ENCODE peak calls at places on chromosome 11, in nine cellular contexts. I is A549; S is CD4-positive, CD25-positive, alpha-beta regulatory T cell; Y is Panc1; C is foreskin fibroblast; A is mammary epithelial cell; K is neuronal stem cell; R is psoas muscle; Q is GM06990. E is an unnamed sample.
A peak's percentile ranks its signal among the peaks of the same experiment; 100 is the strongest.

GRCh38 chr11:73426184-73426845 is 50.1 kb downstream of the RELT start:
- DNase-seq in R (no peak), C (no peak), Q (no peak), A (no peak), S (no peak), I (no peak), K (no peak), Y (no peak), E (no peak)

GRCh38 chr11:68142028-68142412 is 20.8 kb upstream of the CHKA start:
- DNase-seq in Q (peak; percentile 33), K (no peak), I (no peak), R (no peak), S (no peak), A (no peak), Y (no peak), C (no peak), E (peak; percentile 83)

GRCh38 chr11:9047986-9048522 is 43.3 kb downstream of the SCUBE2 start:
- DNase-seq in A (no peak), R (no peak), S (no peak), C (peak; percentile 73), Q (no peak), K (no peak), I (no peak), Y (no peak), E (no peak)

GRCh38 chr11:20443596-20443995 is 56.1 kb downstream of the PRMT3 start:
- DNase-seq in K (no peak), C (peak; percentile 29), Q (no peak), I (peak; percentile 38), R (no peak), S (no peak), A (peak; percentile 4), Y (peak; percentile 2), E (no peak)

GRCh38 chr11:63240098-63240497 is 3.3 kb downstream of the SLC22A25 start:
- DNase-seq in A (no peak), K (no peak), Y (no peak), R (no peak), Q (no peak), I (no peak), S (no peak), C (no peak), E (peak; percentile 7)

GRCh38 chr11:58813693-58814092 is 30.8 kb downstream of the GLYATL2 start:
- DNase-seq in A (no peak), Q (no peak), S (no peak), R (no peak), C (no peak), Y (no peak), I (peak; percentile 7), K (no peak), E (no peak)

GRCh38 chr11:22342599-22343138 is 4.5 kb downstream of the SLC17A6 start:
- DNase-seq in R (no peak), Y (no peak), I (no peak), A (no peak), K (no peak), Q (no peak), C (no peak), S (no peak), E (no peak)

GRCh38 chr11:69257838-69258658 is 35.9 kb upstream of the MYEOV start:
- DNase-seq in K (no peak), Y (no peak), C (no peak), S (no peak), Q (no peak), A (no peak), R (no peak), I (no peak), E (no peak)

GRCh38 chr11:126347751-126348628 is 7.5 kb upstream of the ST3GAL4 start:
- DNase-seq in A (no peak), I (no peak), R (no peak), Q (no peak), K (no peak), C (no peak), Y (no peak), S (no peak), E (no peak)

GRCh38 chr11:116193321-116194114 is 579.3 kb downstream of the BUD13 start:
- DNase-seq in Q (no peak), C (peak; percentile 3), R (no peak), I (peak; percentile 2), S (no peak), A (peak; percentile 2), Y (no peak), K (peak; percentile 51), E (peak; percentile 37)

GRCh38 chr11:128552783-128553661 is 34.3 kb downstream of the ETS1 start:
- DNase-seq in Q (peak; percentile 78), K (no peak), R (no peak), C (peak; percentile 50), Y (no peak), I (no peak), A (peak; percentile 94), S (peak; percentile 25), E (no peak)

GRCh38 chr11:127017482-127017881 is 16.9 kb upstream of the KIRREL3 start:
- DNase-seq in Y (no peak), Q (no peak), S (no peak), R (no peak), A (peak; percentile 46), I (peak; percentile 81), C (peak; percentile 73), K (peak; percentile 44), E (peak; percentile 65)

GRCh38 chr11:61594907-61595257 is 14.0 kb upstream of the SYT7 start:
- DNase-seq in A (no peak), R (no peak), Y (no peak), K (no peak), I (no peak), C (no peak), S (no peak), Q (no peak), E (no peak)

GRCh38 chr11:32437406-32438345 is 2.3 kb upstream of the WT1 start:
- DNase-seq in I (no peak), R (no peak), S (no peak), Y (no peak), C (no peak), K (no peak), Q (no peak), A (no peak), E (no peak)

GRCh38 chr11:129375731-129376657 is at the start of gene BARX2:
- DNase-seq in C (peak; percentile 86), A (peak; percentile 64), K (peak; percentile 74), S (no peak), Q (peak; percentile 21), Y (peak; percentile 35), R (no peak), I (peak; percentile 59), E (peak; percentile 60)

GRCh38 chr11:57964660-57965059 is 59.0 kb upstream of the OR9Q1 start:
- DNase-seq in R (no peak), K (no peak), I (no peak), S (no peak), C (no peak), Q (no peak), A (no peak), Y (no peak), E (no peak)

GRCh38 chr11:46912526-46913150 is 5.7 kb downstream of the LRP4 start:
- DNase-seq in A (no peak), Y (no peak), S (no peak), K (peak; percentile 62), R (no peak), Q (no peak), I (no peak), C (no peak), E (no peak)

GRCh38 chr11:20048246-20048645 is 112.0 kb downstream of the DBX1 start:
- DNase-seq in K (no peak), C (no peak), A (no peak), S (no peak), Q (no peak), R (no peak), Y (no peak), I (no peak), E (peak; percentile 11)

GRCh38 chr11:3745161-3745560 is 52.2 kb downstream of the NUP98 start:
- DNase-seq in I (no peak), S (no peak), Q (no peak), A (peak; percentile 57), K (no peak), Y (no peak), R (no peak), C (no peak), E (no peak)

GRCh38 chr11:73234403-73235181 is 16.5 kb downstream of the P2RY2 start:
- DNase-seq in Y (no peak), I (no peak), C (no peak), S (no peak), A (no peak), K (no peak), Q (no peak), R (no peak), E (no peak)

GRCh38 chr11:71251761-71252433 is 480 bp downstream of the SHANK2 start:
- DNase-seq in S (no peak), Q (peak; percentile 55), A (no peak), K (peak; percentile 63), C (peak; percentile 30), Y (no peak), I (peak; percentile 37), R (no peak), E (peak; percentile 25)

GRCh38 chr11:126772267-126772666 is 228.3 kb downstream of the KIRREL3 start:
- DNase-seq in A (no peak), Q (no peak), C (no peak), R (no peak), S (no peak), I (no peak), K (no peak), Y (no peak), E (no peak)

GRCh38 chr11:64611961-64612646 is 21.1 kb downstream of the SLC22A12 start:
- DNase-seq in Y (no peak), K (no peak), I (no peak), C (no peak), R (no peak), Q (no peak), A (peak; percentile 5), S (no peak), E (peak; percentile 12)
- H3K4me3 ChIP-seq in Y (no peak overlapping the region), K (no peak overlapping the region), I (no peak overlapping the region), C (no peak overlapping the region), R (no peak overlapping the region), Q (no peak overlapping the region), A (no peak overlapping the region), S (no peak overlapping the region), E (no peak overlapping the region)

DNA sequence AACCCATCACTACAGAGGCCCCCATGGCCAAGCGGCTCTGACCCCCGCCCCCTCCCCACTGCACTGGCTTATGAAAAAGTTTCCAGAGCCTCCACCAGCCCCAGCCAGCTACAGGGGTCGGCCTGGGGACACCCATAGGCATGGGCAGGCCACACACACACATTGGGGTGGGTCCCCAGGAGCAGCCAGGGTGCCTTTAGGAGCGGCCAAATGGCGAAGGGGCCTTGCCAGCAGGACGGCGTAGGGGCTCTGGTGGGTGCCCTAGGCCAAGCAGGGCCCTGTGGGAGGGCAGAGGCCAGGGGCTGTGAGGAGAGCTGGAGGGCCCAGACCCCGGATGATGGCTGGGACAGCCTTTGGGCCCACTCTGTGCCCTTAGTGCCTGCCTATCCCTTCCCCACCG is 10.1 kb downstream of the TSSC4 start:
- DNase-seq in C (no peak), I (no peak), K (no peak), Q (no peak), Y (no peak), A (no peak), S (no peak), R (no peak), E (no peak)
- H3K4me3 ChIP-seq in C (no peak overlapping the region), I (no peak overlapping the region), K (no peak overlapping the region), Q (no peak overlapping the region), Y (no peak overlapping the region), A (no peak overlapping the region), S (no peak overlapping the region), R (no peak overlapping the region), E (no peak overlapping the region)

GRCh38 chr11:102989379-102990047 is 34.0 kb upstream of the MMP13 start:
- DNase-seq in C (peak; percentile 79), S (no peak), R (no peak), A (no peak), K (no peak), Q (no peak), I (no peak), Y (no peak), E (peak; percentile 43)
- H3K4me3 ChIP-seq in C (no peak overlapping the region), S (no peak overlapping the region), R (no peak overlapping the region), A (no peak overlapping the region), K (no peak overlapping the region), Q (no peak overlapping the region), I (no peak overlapping the region), Y (no peak overlapping the region), E (no peak overlapping the region)

GRCh38 chr11:12540075-12540685 is 134.0 kb upstream of the TEAD1 start:
- DNase-seq in Y (no peak), I (peak; percentile 38), C (peak; percentile 64), A (no peak), S (no peak), R (no peak), K (no peak), Q (no peak), E (no peak)
- H3K4me3 ChIP-seq in Y (no peak overlapping the region), I (no peak overlapping the region), C (no peak overlapping the region), A (no peak overlapping the region), S (no peak overlapping the region), R (no peak overlapping the region), K (no peak overlapping the region), Q (no peak overlapping the region), E (no peak overlapping the region)

E was measured in MG63.